ENCODE peak calls at places on chromosomes 6 and 20, in seven cellular contexts. X is H9, Z is neuronal stem cell, F is mesenchymal stem cell, R is mesendoderm, E is H1, W is trophoblast cell. A is an unnamed sample.

GRCh38 chr20:51508158-51508557 is 34.4 kb downstream of the NFATC2 start:
- DNase-seq in E (no peak), X (no peak), W (no peak), Z (no peak), F (no peak), R (no peak), A (no peak)

GRCh38 chr6:1678201-1678600 is 68.5 kb downstream of the FOXC1 start:
- DNase-seq in Z (no peak), R (peak; percentile 5), X (no peak), W (no peak), E (no peak), F (no peak), A (no peak)

GRCh38 chr6:42618686-42619085 is 54.9 kb downstream of the UBR2 start:
- DNase-seq in E (no peak), W (peak; percentile 10), Z (no peak), X (peak; percentile 31), R (no peak), F (no peak), A (peak; percentile 83)

GRCh38 chr6:108169801-108170606 is 4.2 kb downstream of the NR2E1 start:
- DNase-seq in X (peak; percentile 51), W (no peak), E (peak; percentile 63), F (no peak), R (no peak), Z (no peak), A (no peak)

GRCh38 chr6:46044876-46045617 is 29.4 kb upstream of the CLIC5 start:
- DNase-seq in Z (no peak), E (no peak), F (peak; percentile 90), W (peak; percentile 86), R (peak; percentile 54), X (no peak), A (peak; percentile 74)

GRCh38 chr20:47276856-47277541 is 79.5 kb downstream of the ZMYND8 start:
- DNase-seq in W (no peak), Z (no peak), F (peak; percentile 52), E (no peak), R (no peak), X (no peak), A (peak; percentile 84)

GRCh38 chr6:22929228-22929627 is 359.9 kb downstream of the HDGFL1 start:
- DNase-seq in X (no peak), Z (no peak), E (no peak), F (no peak), W (no peak), R (no peak), A (no peak)

GRCh38 chr20:23358923-23359572 is 2.9 kb upstream of the GZF1 start:
- DNase-seq in X (no peak), F (no peak), Z (no peak), E (no peak), R (no peak), W (no peak), A (no peak)

GRCh38 chr6:11323666-11324452 is 91.4 kb upstream of the NEDD9 start:
- DNase-seq in W (peak; percentile 46), R (no peak), E (no peak), Z (no peak), X (no peak), F (no peak), A (no peak)

GRCh38 chr20:38897267-38897666 is 28.9 kb upstream of the FAM83D start:
- DNase-seq in X (no peak), W (no peak), E (no peak), R (no peak), F (no peak), Z (no peak), A (no peak)

GRCh38 chr20:58405504-58406291 is 16.7 kb downstream of the VAPB start:
- DNase-seq in X (no peak), W (no peak), F (peak; percentile 22), R (no peak), Z (no peak), E (no peak), A (no peak)

GRCh38 chr6:45590751-45591184 is 213.0 kb upstream of the SUPT3H start:
- DNase-seq in F (peak; percentile 77), E (peak; percentile 19), W (no peak), R (no peak), Z (no peak), X (no peak), A (peak; percentile 28)

GRCh38 chr6:25232478-25232877 is 46.7 kb upstream of the CARMIL1 start:
- DNase-seq in F (no peak), Z (no peak), W (no peak), X (no peak), R (no peak), E (no peak), A (no peak)

GRCh38 chr6:148524509-148524908 is 181.9 kb downstream of the SASH1 start:
- DNase-seq in F (peak; percentile 92), R (no peak), X (no peak), E (no peak), W (no peak), Z (no peak), A (peak; percentile 95)

GRCh38 chr20:56439784-56440291 is 27.8 kb downstream of the CASS4 start:
- DNase-seq in X (no peak), F (peak; percentile 90), Z (no peak), E (no peak), R (peak; percentile 30), W (peak; percentile 97), A (peak; percentile 100)

GRCh38 chr20:61701401-61701800 is 364.3 kb downstream of the TAF4 start:
- DNase-seq in Z (no peak), E (no peak), F (no peak), W (no peak), X (no peak), R (no peak), A (no peak)

GRCh38 chr6:166650047-166650446 is 23.0 kb upstream of the RPS6KA2 start:
- DNase-seq in W (no peak), X (no peak), F (no peak), R (no peak), E (no peak), Z (no peak), A (no peak)

GRCh38 chr20:50305636-50306477 is 115.2 kb downstream of the CEBPB start:
- DNase-seq in R (peak; percentile 45), E (no peak), Z (no peak), X (no peak), F (peak; percentile 66), W (peak; percentile 71), A (no peak)

GRCh38 chr20:50303573-50304500 is 113.2 kb downstream of the CEBPB start:
- DNase-seq in W (no peak), X (peak; percentile 20), Z (no peak), R (no peak), E (no peak), F (peak; percentile 91), A (peak; percentile 85)

GRCh38 chr20:50302463-50303041 is 111.9 kb downstream of the CEBPB start:
- DNase-seq in F (no peak), R (no peak), Z (no peak), W (no peak), X (no peak), E (no peak), A (peak; percentile 59)

GRCh38 chr20:50304883-50305635 is 114.4 kb downstream of the CEBPB start:
- DNase-seq in R (no peak), Z (no peak), X (peak; percentile 29), F (peak; percentile 98), E (no peak), W (peak; percentile 75), A (peak; percentile 99)

GRCh38 chr20:50304501-50304856 is 113.8 kb downstream of the CEBPB start:
- DNase-seq in E (no peak), W (no peak), F (peak; percentile 81), Z (no peak), X (peak; percentile 17), R (no peak), A (peak; percentile 91)
- H2AK5ac ChIP-seq in E (no peak overlapping the region), W (no peak overlapping the region), F (peak overlapping the region; percentile 43), Z (no peak overlapping the region), X (no peak overlapping the region), R (no peak overlapping the region), A (peak overlapping the region; percentile 99)

DNA sequence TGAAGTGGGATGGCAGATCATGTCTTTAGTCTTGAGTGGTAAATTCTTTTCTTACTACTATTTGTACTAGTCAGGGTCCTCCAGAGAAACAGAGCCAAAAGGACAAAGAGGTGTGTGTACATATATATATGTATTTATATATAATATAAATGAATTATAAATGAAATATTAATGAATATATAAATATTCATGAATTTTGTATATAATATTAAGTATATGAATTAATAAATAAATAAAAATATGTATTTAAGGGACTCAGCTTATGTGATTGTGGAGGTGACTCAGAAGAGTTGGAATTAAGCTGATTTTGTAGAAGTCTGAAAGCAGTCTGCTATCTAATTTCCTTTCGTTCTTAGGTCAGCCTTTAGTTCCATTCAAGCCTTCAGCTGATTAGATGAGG is 265.3 kb upstream of the MMS22L start:
- DNase-seq in Z (no peak), E (no peak), R (no peak), X (no peak), W (no peak), F (no peak), A (no peak)
- H2AK5ac ChIP-seq in Z (no peak overlapping the region), E (no peak overlapping the region), R (no peak overlapping the region), X (no peak overlapping the region), W (no peak overlapping the region), F (no peak overlapping the region), A (no peak overlapping the region)

GRCh38 chr6:33607784-33608161 is 13.3 kb upstream of the ITPR3 start:
- DNase-seq in W (no peak), X (no peak), F (no peak), Z (no peak), E (no peak), R (peak; percentile 42), A (no peak)

GRCh38 chr6:33610779-33611421 is 10.2 kb upstream of the ITPR3 start:
- DNase-seq in R (no peak), E (peak; percentile 64), X (no peak), W (no peak), Z (no peak), F (no peak), A (no peak)

GRCh38 chr6:33610057-33610456 is 11.1 kb upstream of the ITPR3 start:
- DNase-seq in X (no peak), R (no peak), E (no peak), Z (no peak), W (no peak), F (no peak), A (no peak)

GRCh38 chr6:33609019-33609418 is 12.1 kb upstream of the ITPR3 start:
- DNase-seq in E (no peak), R (no peak), F (no peak), W (no peak), X (no peak), Z (no peak), A (no peak)

GRCh38 chr6:33609444-33610034 is 11.6 kb upstream of the ITPR3 start:
- DNase-seq in E (no peak), F (no peak), X (no peak), W (no peak), Z (no peak), R (no peak), A (peak; percentile 74)
- H2AK5ac ChIP-seq in E (no peak overlapping the region), F (peak overlapping the region; percentile 1), X (no peak overlapping the region), W (peak overlapping the region; percentile 27), Z (peak overlapping the region; percentile 25), R (no peak overlapping the region), A (peak overlapping the region; percentile 77)

DNA sequence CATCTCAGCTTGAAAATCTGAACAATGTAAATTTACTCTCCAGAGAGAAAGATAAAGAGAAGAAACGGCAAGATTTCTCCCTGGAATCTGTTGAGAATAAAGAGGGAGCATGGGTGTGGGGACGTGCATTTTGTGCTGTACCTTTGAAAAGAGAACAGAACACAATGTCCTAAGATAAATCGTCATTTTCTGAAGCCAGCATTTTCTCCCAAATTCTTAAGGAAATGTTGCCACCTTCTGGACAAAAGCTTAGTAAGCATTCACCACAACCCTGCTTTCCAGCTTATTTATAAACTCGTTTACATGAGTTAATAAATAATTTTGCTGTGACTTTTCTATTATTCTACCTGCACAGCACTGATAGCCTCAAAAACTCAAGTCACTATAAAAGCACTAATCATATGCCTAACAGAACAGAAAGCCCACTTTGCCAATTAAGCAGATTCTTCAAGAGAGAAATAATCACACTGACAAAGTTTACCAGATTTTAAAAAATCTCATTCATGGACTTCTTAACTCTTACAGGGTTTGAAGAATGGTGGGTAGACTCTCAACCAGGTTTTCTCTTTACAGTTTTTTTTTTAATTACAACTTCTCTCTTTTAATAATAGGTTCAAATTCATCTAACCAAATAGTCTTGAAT is 155.8 kb downstream of the MBOAT1 start:
- DNase-seq in R (peak; percentile 59), Z (peak; percentile 48), W (peak; percentile 75), F (peak; percentile 46), E (no peak), X (no peak), A (peak; percentile 63)
- H2AK5ac ChIP-seq in R (no peak overlapping the region), Z (no peak overlapping the region), W (no peak overlapping the region), F (no peak overlapping the region), E (no peak overlapping the region), X (no peak overlapping the region), A (no peak overlapping the region)